ENCODE peak calls at places on chromosome 1, in seven cellular contexts. One of them, this sample, is unnamed.

GRCh38 chr1:245156736-245157505 is 2.1 kb downstream of the KIF26B start:
- DNase-seq in mesothelial cell of epicardium: no peak
- DNase-seq in epithelial cell of esophagus: peak
- DNase-seq in breast epithelium: no peak
- DNase-seq in chondrocyte: peak
- DNase-seq in HFFc6: no peak
- DNase-seq in coronary artery: no peak
- DNase-seq in this sample: no peak

GRCh38 chr1:40221977-40222772 is 25.6 kb upstream of the TMCO2 start:
- DNase-seq in coronary artery: no peak
- DNase-seq in epithelial cell of esophagus: no peak
- DNase-seq in HFFc6: no peak
- DNase-seq in breast epithelium: no peak
- DNase-seq in mesothelial cell of epicardium: no peak
- DNase-seq in chondrocyte: no peak
- DNase-seq in this sample: no peak

GRCh38 chr1:150765229-150765976 is at the start of gene CTSS:
- DNase-seq in epithelial cell of esophagus: no peak
- DNase-seq in coronary artery: no peak
- DNase-seq in mesothelial cell of epicardium: no peak
- DNase-seq in chondrocyte: no peak
- DNase-seq in HFFc6: no peak
- DNase-seq in breast epithelium: no peak
- DNase-seq in this sample: no peak

GRCh38 chr1:212267460-212267859 is 17.8 kb upstream of the PPP2R5A start:
- DNase-seq in epithelial cell of esophagus: no peak
- DNase-seq in mesothelial cell of epicardium: no peak
- DNase-seq in HFFc6: no peak
- DNase-seq in breast epithelium: no peak
- DNase-seq in chondrocyte: no peak
- DNase-seq in coronary artery: no peak
- DNase-seq in this sample: no peak

GRCh38 chr1:219302697-219303096 is 129.0 kb downstream of the LYPLAL1 start:
- DNase-seq in chondrocyte: no peak
- DNase-seq in breast epithelium: no peak
- DNase-seq in epithelial cell of esophagus: no peak
- DNase-seq in mesothelial cell of epicardium: no peak
- DNase-seq in coronary artery: no peak
- DNase-seq in HFFc6: peak
- DNase-seq in this sample: no peak

GRCh38 chr1:40477680-40478057 is 579 bp downstream of the ZFP69 start:
- DNase-seq in breast epithelium: no peak
- DNase-seq in HFFc6: no peak
- DNase-seq in mesothelial cell of epicardium: no peak
- DNase-seq in chondrocyte: no peak
- DNase-seq in epithelial cell of esophagus: peak
- DNase-seq in coronary artery: no peak
- DNase-seq in this sample: no peak

GRCh38 chr1:223331929-223332328 is 32.0 kb downstream of the SUSD4 start:
- DNase-seq in mesothelial cell of epicardium: no peak
- DNase-seq in coronary artery: no peak
- DNase-seq in epithelial cell of esophagus: peak
- DNase-seq in breast epithelium: no peak
- DNase-seq in HFFc6: peak
- DNase-seq in chondrocyte: no peak
- DNase-seq in this sample: no peak

GRCh38 chr1:65389296-65389695 is 31.2 kb upstream of the LEPR start:
- DNase-seq in coronary artery: no peak
- DNase-seq in breast epithelium: no peak
- DNase-seq in mesothelial cell of epicardium: no peak
- DNase-seq in chondrocyte: no peak
- DNase-seq in HFFc6: no peak
- DNase-seq in epithelial cell of esophagus: peak
- DNase-seq in this sample: no peak

GRCh38 chr1:198330982-198331620 is 174.3 kb downstream of the NEK7 start:
- DNase-seq in breast epithelium: no peak
- DNase-seq in epithelial cell of esophagus: peak
- DNase-seq in chondrocyte: no peak
- DNase-seq in mesothelial cell of epicardium: no peak
- DNase-seq in coronary artery: no peak
- DNase-seq in HFFc6: no peak
- DNase-seq in this sample: no peak

GRCh38 chr1:94654031-94654430 is 112.5 kb upstream of the F3 start:
- DNase-seq in mesothelial cell of epicardium: no peak
- DNase-seq in breast epithelium: no peak
- DNase-seq in chondrocyte: no peak
- DNase-seq in epithelial cell of esophagus: peak
- DNase-seq in HFFc6: peak
- DNase-seq in coronary artery: no peak
- DNase-seq in this sample: no peak

GRCh38 chr1:236103646-236104218 is 38.6 kb upstream of the GPR137B start:
- DNase-seq in breast epithelium: no peak
- DNase-seq in mesothelial cell of epicardium: peak
- DNase-seq in HFFc6: peak
- DNase-seq in chondrocyte: no peak
- DNase-seq in epithelial cell of esophagus: peak
- DNase-seq in coronary artery: no peak
- DNase-seq in this sample: peak

GRCh38 chr1:218887141-218887925 is 286.3 kb upstream of the LYPLAL1 start:
- DNase-seq in coronary artery: no peak
- DNase-seq in breast epithelium: no peak
- DNase-seq in mesothelial cell of epicardium: no peak
- DNase-seq in epithelial cell of esophagus: peak
- DNase-seq in HFFc6: no peak
- DNase-seq in chondrocyte: no peak
- DNase-seq in this sample: no peak

GRCh38 chr1:45833361-45833760 is 29.9 kb downstream of the MAST2 start:
- DNase-seq in epithelial cell of esophagus: no peak
- DNase-seq in breast epithelium: no peak
- DNase-seq in chondrocyte: no peak
- DNase-seq in HFFc6: no peak
- DNase-seq in mesothelial cell of epicardium: no peak
- DNase-seq in coronary artery: no peak
- DNase-seq in this sample: no peak

GRCh38 chr1:47409311-47410085 is 6.6 kb upstream of the FOXE3 start:
- DNase-seq in epithelial cell of esophagus: peak
- DNase-seq in chondrocyte: no peak
- DNase-seq in mesothelial cell of epicardium: peak
- DNase-seq in HFFc6: peak
- DNase-seq in coronary artery: no peak
- DNase-seq in breast epithelium: no peak
- DNase-seq in this sample: no peak

GRCh38 chr1:221478050-221478949 is 263.6 kb downstream of the DUSP10 start:
- DNase-seq in chondrocyte: no peak
- DNase-seq in coronary artery: no peak
- DNase-seq in breast epithelium: peak
- DNase-seq in epithelial cell of esophagus: peak
- DNase-seq in mesothelial cell of epicardium: peak
- DNase-seq in HFFc6: peak
- DNase-seq in this sample: peak

DNA sequence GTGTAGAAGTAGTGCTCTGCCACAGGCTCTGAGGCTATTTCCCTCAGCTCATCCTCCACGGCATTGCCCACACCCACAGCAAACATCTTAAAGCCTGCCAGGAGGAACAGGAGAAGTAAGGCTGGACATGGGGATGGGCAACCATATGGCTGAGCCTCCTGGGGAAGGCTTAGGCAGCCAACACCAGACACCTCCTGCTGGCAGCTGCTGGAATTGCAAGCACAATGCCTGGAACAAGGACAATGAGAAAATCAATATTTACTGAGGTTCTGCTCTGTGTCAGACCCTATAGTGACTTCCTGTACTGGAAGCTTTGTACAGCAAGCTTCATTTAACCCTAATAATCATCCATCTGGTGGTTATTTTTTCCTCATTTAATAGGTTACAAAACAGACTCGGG is 8.2 kb downstream of the MATN1 start:
- DNase-seq in epithelial cell of esophagus: no peak
- DNase-seq in breast epithelium: no peak
- DNase-seq in HFFc6: no peak
- DNase-seq in coronary artery: no peak
- DNase-seq in chondrocyte: no peak
- DNase-seq in mesothelial cell of epicardium: no peak
- DNase-seq in this sample: no peak
- TF ChIP-seq CTCF in epithelial cell of esophagus: peak
- TF ChIP-seq CTCF in breast epithelium: no peak
- TF ChIP-seq CTCF in HFFc6: peak
- TF ChIP-seq CTCF in coronary artery: no peak
- TF ChIP-seq CTCF in chondrocyte: peak
- TF ChIP-seq CTCF in mesothelial cell of epicardium: peak
- TF ChIP-seq CTCF in this sample: no peak

DNA sequence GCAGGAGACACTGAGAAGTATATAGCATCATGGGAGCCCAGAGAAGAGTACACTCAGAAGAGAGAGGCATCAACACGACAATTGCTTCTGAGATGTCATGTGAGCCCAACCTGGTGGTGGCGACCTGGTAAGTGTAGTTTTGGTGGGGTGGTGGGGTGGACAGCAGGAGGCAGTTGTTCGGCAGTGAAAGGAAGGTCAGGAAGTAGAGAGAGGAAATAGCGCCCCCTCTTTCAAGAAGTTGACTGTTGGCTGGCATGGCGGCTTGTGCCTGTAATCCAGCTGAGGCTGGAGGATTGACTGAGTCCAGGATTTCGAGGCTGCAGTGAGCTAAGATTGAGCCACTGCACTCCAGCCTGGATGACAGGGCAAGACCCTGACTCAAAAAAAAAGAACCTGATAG is 12.6 kb downstream of the RSPO1 start:
- DNase-seq in epithelial cell of esophagus: no peak
- DNase-seq in breast epithelium: no peak
- DNase-seq in HFFc6: no peak
- DNase-seq in mesothelial cell of epicardium: no peak
- DNase-seq in chondrocyte: no peak
- DNase-seq in coronary artery: no peak
- DNase-seq in this sample: no peak
- TF ChIP-seq CTCF in epithelial cell of esophagus: no peak
- TF ChIP-seq CTCF in breast epithelium: no peak
- TF ChIP-seq CTCF in HFFc6: no peak
- TF ChIP-seq CTCF in mesothelial cell of epicardium: no peak
- TF ChIP-seq CTCF in chondrocyte: no peak
- TF ChIP-seq CTCF in coronary artery: no peak
- TF ChIP-seq CTCF in this sample: no peak

GRCh38 chr1:29689372-29690030 is 453.2 kb downstream of the PTPRU start:
- DNase-seq in mesothelial cell of epicardium: no peak
- DNase-seq in epithelial cell of esophagus: no peak
- DNase-seq in chondrocyte: no peak
- DNase-seq in HFFc6: no peak
- DNase-seq in breast epithelium: no peak
- DNase-seq in coronary artery: no peak
- DNase-seq in this sample: no peak
- TF ChIP-seq CTCF in mesothelial cell of epicardium: no peak
- TF ChIP-seq CTCF in epithelial cell of esophagus: peak
- TF ChIP-seq CTCF in chondrocyte: peak
- TF ChIP-seq CTCF in HFFc6: no peak
- TF ChIP-seq CTCF in breast epithelium: no peak
- TF ChIP-seq CTCF in coronary artery: no peak
- TF ChIP-seq CTCF in this sample: no peak

GRCh38 chr1:204978782-204979181 is 64.2 kb upstream of the CNTN2 start:
- DNase-seq in epithelial cell of esophagus: no peak
- DNase-seq in HFFc6: no peak
- DNase-seq in mesothelial cell of epicardium: no peak
- DNase-seq in coronary artery: no peak
- DNase-seq in chondrocyte: no peak
- DNase-seq in breast epithelium: no peak
- DNase-seq in this sample: no peak
- TF ChIP-seq CTCF in epithelial cell of esophagus: no peak
- TF ChIP-seq CTCF in HFFc6: no peak
- TF ChIP-seq CTCF in mesothelial cell of epicardium: no peak
- TF ChIP-seq CTCF in coronary artery: no peak
- TF ChIP-seq CTCF in chondrocyte: no peak
- TF ChIP-seq CTCF in breast epithelium: no peak
- TF ChIP-seq CTCF in this sample: no peak